ENCODE peak calls at places on chromosomes 12 and 14, in ten cellular contexts. O, J, R, H, E, W, N, K, I and D are unnamed samples.

GRCh38 chr12:101107032-101107763 is 102.8 kb downstream of the SLC5A8 start:
- DNase-seq in O (no peak), J (no peak), R (no peak), H (no peak), E (no peak), W (no peak), N (no peak), K (no peak), I (no peak), D (no peak)

GRCh38 chr14:81464253-81465001 is 64.3 kb upstream of the STON2 start:
- DNase-seq in O (peak; percentile 65), J (peak; percentile 66), R (no peak), H (peak; percentile 71), E (peak; percentile 79), W (no peak), N (no peak), K (peak; percentile 44), I (no peak), D (peak; percentile 33)

GRCh38 chr14:45811155-45811554 is 558.2 kb upstream of the MIS18BP1 start:
- DNase-seq in O (no peak), J (no peak), R (no peak), H (no peak), E (no peak), W (no peak), N (no peak), K (no peak), I (no peak), D (no peak)

GRCh38 chr12:82952946-82953345 is 266.2 kb downstream of the TMTC2 start:
- DNase-seq in O (no peak), J (peak; percentile 21), R (no peak), H (no peak), E (no peak), W (no peak), N (no peak), K (no peak), I (no peak), D (no peak)

GRCh38 chr12:53045646-53046045 is 4.2 kb upstream of the TNS2 start:
- DNase-seq in O (no peak), J (no peak), R (no peak), H (no peak), E (no peak), W (peak; percentile 44), N (no peak), K (no peak), I (peak; percentile 87), D (no peak)

GRCh38 chr12:49323524-49324097 is 556 bp downstream of the TROAP start:
- DNase-seq in O (no peak), J (no peak), R (no peak), H (no peak), E (no peak), W (no peak), N (no peak), K (no peak), I (peak; percentile 45), D (no peak)

GRCh38 chr14:77316872-77317271 is 3.8 kb downstream of the POMT2 start:
- DNase-seq in O (no peak), J (no peak), R (no peak), H (no peak), E (no peak), W (no peak), N (no peak), K (no peak), I (peak; percentile 83), D (no peak)

GRCh38 chr12:128729628-128730121 is 94.1 kb downstream of the SLC15A4 start:
- DNase-seq in O (peak; percentile 43), J (no peak), R (no peak), H (no peak), E (no peak), W (no peak), N (no peak), K (no peak), I (peak; percentile 40), D (no peak)

GRCh38 chr14:59997966-59998365 is 78.0 kb downstream of the LRRC9 start:
- DNase-seq in O (no peak), J (no peak), R (no peak), H (no peak), E (no peak), W (no peak), N (no peak), K (no peak), I (no peak), D (no peak)

GRCh38 chr14:51860836-51861583 is 598 bp downstream of the GNG2 start:
- DNase-seq in O (no peak), J (no peak), R (no peak), H (no peak), E (no peak), W (no peak), N (no peak), K (no peak), I (no peak), D (no peak)

GRCh38 chr12:57904426-57904825 is 36.9 kb upstream of the ATP23 start:
- DNase-seq in O (no peak), J (no peak), R (no peak), H (no peak), E (no peak), W (no peak), N (no peak), K (no peak), I (no peak), D (no peak)

GRCh38 chr14:84343637-84344036 is 1186.3 kb upstream of the FLRT2 start:
- DNase-seq in O (no peak), J (no peak), R (no peak), H (peak; percentile 48), E (peak; percentile 92), W (no peak), N (no peak), K (peak; percentile 12), I (no peak), D (no peak)

DNA sequence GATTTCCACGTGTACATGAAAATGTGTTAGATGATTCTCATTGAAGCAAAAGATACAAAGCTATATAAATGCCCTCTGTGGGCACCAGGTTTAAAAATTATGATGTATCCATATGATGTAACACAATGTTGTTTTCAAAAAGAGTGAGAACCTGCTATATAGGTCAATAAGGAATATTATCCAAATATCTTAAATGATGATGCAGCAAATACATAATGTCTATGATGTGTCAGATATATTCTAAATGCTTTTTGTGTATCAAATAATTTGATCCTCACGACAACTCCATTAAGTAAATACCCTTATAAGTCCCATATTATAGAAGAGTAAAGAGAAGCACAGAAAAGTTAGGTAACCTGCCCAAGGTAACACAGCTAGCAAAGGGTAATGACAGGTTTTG is 393.0 kb upstream of the DCN start:
- DNase-seq in O (no peak), J (no peak), R (no peak), H (no peak), E (no peak), W (no peak), N (no peak), K (no peak), I (no peak), D (no peak)
- TF ChIP-seq CTCF in O (no peak), J (no peak), R (no peak), H (no peak), E (no peak), W (no peak), N (no peak), K (no peak), I (no peak), D (no peak)

DNA sequence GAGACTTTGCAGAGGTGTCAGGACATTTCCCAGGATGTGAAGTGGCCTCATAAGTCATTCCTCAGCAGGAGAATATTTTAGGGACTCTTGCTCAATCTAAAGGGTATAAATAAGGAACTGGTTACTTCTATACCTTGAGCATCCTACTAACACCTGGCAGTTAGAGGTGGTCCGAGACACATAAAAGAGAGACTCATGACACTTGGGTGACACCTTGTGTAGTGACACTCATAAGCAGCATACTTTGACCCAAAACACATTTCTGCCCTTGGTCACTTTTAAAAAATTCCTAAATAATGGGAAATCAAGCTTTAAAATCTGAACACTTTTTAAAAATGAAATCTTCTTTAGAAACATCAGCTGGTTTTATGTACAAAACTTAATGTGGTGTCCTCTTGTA is 118.4 kb downstream of the KCNMB4 start:
- DNase-seq in O (no peak), J (no peak), R (no peak), H (no peak), E (no peak), W (no peak), N (no peak), K (no peak), I (no peak), D (no peak)
- TF ChIP-seq CTCF in O (no peak), J (no peak), R (no peak), H (no peak), E (no peak), W (no peak), N (no peak), K (no peak), I (no peak), D (no peak)

GRCh38 chr12:124862768-124863408 is 776 bp downstream of the SCARB1 start:
- DNase-seq in O (peak; percentile 22), J (peak; percentile 53), R (no peak), H (no peak), E (peak; percentile 15), W (no peak), N (no peak), K (no peak), I (no peak), D (no peak)

GRCh38 chr12:124864326-124864752 is 675 bp upstream of the SCARB1 start:
- DNase-seq in O (no peak), J (no peak), R (no peak), H (no peak), E (no peak), W (peak; percentile 56), N (no peak), K (no peak), I (no peak), D (no peak)

GRCh38 chr12:124861898-124862676 is 1.6 kb downstream of the SCARB1 start:
- DNase-seq in O (no peak), J (no peak), R (no peak), H (no peak), E (no peak), W (no peak), N (no peak), K (no peak), I (no peak), D (no peak)

GRCh38 chr12:124865728-124866127 is 2.1 kb upstream of the SCARB1 start:
- DNase-seq in O (no peak), J (no peak), R (no peak), H (no peak), E (no peak), W (no peak), N (no peak), K (no peak), I (no peak), D (no peak)

GRCh38 chr12:124863409-124864325 is at the start of gene SCARB1:
- DNase-seq in O (peak; percentile 90), J (peak; percentile 99), R (peak; percentile 92), H (peak; percentile 69), E (peak; percentile 71), W (peak; percentile 90), N (peak; percentile 67), K (peak; percentile 71), I (peak; percentile 95), D (peak; percentile 71)
- TF ChIP-seq CTCF in O (no peak), J (no peak), R (peak; percentile 23), H (no peak), E (no peak), W (no peak), N (no peak), K (no peak), I (no peak), D (no peak)

DNA sequence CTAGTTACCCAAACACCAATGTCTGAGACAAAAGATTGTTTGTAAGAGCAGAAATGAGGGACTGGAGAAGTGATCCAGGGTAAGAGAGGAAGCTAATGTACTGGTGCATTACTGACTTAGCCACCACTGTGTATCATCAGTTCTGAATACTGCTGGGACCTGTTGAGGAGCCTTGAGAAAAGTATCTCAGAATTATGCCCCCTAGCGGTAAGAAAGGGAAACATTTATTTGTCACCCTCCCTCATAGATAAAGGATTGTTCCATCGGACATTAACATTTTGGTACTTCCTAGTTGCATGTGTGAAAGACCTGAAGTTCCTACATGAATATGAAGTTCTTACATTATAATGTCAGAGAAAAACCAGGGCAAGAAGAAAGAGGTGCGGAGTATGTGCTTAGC is 612.5 kb downstream of the FSCB start:
- DNase-seq in O (no peak), J (no peak), R (no peak), H (no peak), E (no peak), W (no peak), N (no peak), K (no peak), I (no peak), D (no peak)
- TF ChIP-seq CTCF in O (no peak), J (peak; percentile 17), R (peak; percentile 28), H (peak; percentile 32), E (peak; percentile 9), W (no peak), N (no peak), K (peak; percentile 5), I (no peak), D (no peak)